ENCODE peak calls at places on chromosomes 16 and 17, in eight cellular contexts. One of them, this sample, is unnamed.

GRCh38 chr17:74272731-74273201 is 1.3 kb upstream of the DNAI2 start:
- DNase-seq in cerebellum: no peak
- DNase-seq in nephron progenitor cell: no peak
- DNase-seq in GM12878: no peak
- DNase-seq in CD8-positive, alpha-beta T cell: no peak
- DNase-seq in MCF 10A: no peak
- DNase-seq in ovary: no peak
- DNase-seq in fibroblast of the aortic adventitia: peak
- DNase-seq in this sample: no peak

GRCh38 chr16:17938546-17938945 is 398.0 kb downstream of the NPIPA8 start:
- DNase-seq in cerebellum: no peak
- DNase-seq in nephron progenitor cell: no peak
- DNase-seq in GM12878: no peak
- DNase-seq in CD8-positive, alpha-beta T cell: no peak
- DNase-seq in MCF 10A: no peak
- DNase-seq in ovary: no peak
- DNase-seq in fibroblast of the aortic adventitia: no peak
- DNase-seq in this sample: no peak

GRCh38 chr17:75154195-75155106 is at the start of gene JPT1:
- DNase-seq in cerebellum: peak
- DNase-seq in nephron progenitor cell: peak
- DNase-seq in GM12878: peak
- DNase-seq in CD8-positive, alpha-beta T cell: peak
- DNase-seq in MCF 10A: peak
- DNase-seq in ovary: peak
- DNase-seq in fibroblast of the aortic adventitia: peak
- DNase-seq in this sample: peak

GRCh38 chr16:68280160-68280559 is 15.8 kb downstream of the SLC7A6 start:
- DNase-seq in cerebellum: no peak
- DNase-seq in nephron progenitor cell: no peak
- DNase-seq in GM12878: no peak
- DNase-seq in CD8-positive, alpha-beta T cell: no peak
- DNase-seq in MCF 10A: no peak
- DNase-seq in ovary: no peak
- DNase-seq in fibroblast of the aortic adventitia: no peak
- DNase-seq in this sample: no peak

GRCh38 chr16:77877712-77878111 is 89.3 kb downstream of the VAT1L start:
- DNase-seq in cerebellum: no peak
- DNase-seq in nephron progenitor cell: no peak
- DNase-seq in GM12878: no peak
- DNase-seq in CD8-positive, alpha-beta T cell: no peak
- DNase-seq in MCF 10A: peak
- DNase-seq in ovary: no peak
- DNase-seq in fibroblast of the aortic adventitia: peak
- DNase-seq in this sample: no peak

GRCh38 chr16:89442990-89443726 is 47.2 kb downstream of the ANKRD11 start:
- DNase-seq in cerebellum: peak
- DNase-seq in nephron progenitor cell: peak
- DNase-seq in GM12878: no peak
- DNase-seq in CD8-positive, alpha-beta T cell: no peak
- DNase-seq in MCF 10A: peak
- DNase-seq in ovary: peak
- DNase-seq in fibroblast of the aortic adventitia: peak
- DNase-seq in this sample: no peak

GRCh38 chr17:50498021-50498874 is 10.0 kb upstream of the MYCBPAP start:
- DNase-seq in cerebellum: no peak
- DNase-seq in nephron progenitor cell: no peak
- DNase-seq in GM12878: no peak
- DNase-seq in CD8-positive, alpha-beta T cell: no peak
- DNase-seq in MCF 10A: peak
- DNase-seq in ovary: no peak
- DNase-seq in fibroblast of the aortic adventitia: no peak
- DNase-seq in this sample: no peak

GRCh38 chr17:27544350-27545131 is 86.4 kb upstream of the LGALS9 start:
- DNase-seq in cerebellum: no peak
- DNase-seq in nephron progenitor cell: no peak
- DNase-seq in GM12878: peak
- DNase-seq in CD8-positive, alpha-beta T cell: no peak
- DNase-seq in MCF 10A: peak
- DNase-seq in ovary: no peak
- DNase-seq in fibroblast of the aortic adventitia: no peak
- DNase-seq in this sample: peak

GRCh38 chr17:64357191-64357981 is 33.3 kb downstream of the PECAM1 start:
- DNase-seq in cerebellum: peak
- DNase-seq in nephron progenitor cell: no peak
- DNase-seq in GM12878: no peak
- DNase-seq in CD8-positive, alpha-beta T cell: no peak
- DNase-seq in MCF 10A: peak
- DNase-seq in ovary: no peak
- DNase-seq in fibroblast of the aortic adventitia: peak
- DNase-seq in this sample: no peak

GRCh38 chr17:58375811-58376210 is 23.8 kb upstream of the SUPT4H1 start:
- DNase-seq in cerebellum: no peak
- DNase-seq in nephron progenitor cell: no peak
- DNase-seq in GM12878: no peak
- DNase-seq in CD8-positive, alpha-beta T cell: no peak
- DNase-seq in MCF 10A: no peak
- DNase-seq in ovary: no peak
- DNase-seq in fibroblast of the aortic adventitia: no peak
- DNase-seq in this sample: no peak

GRCh38 chr17:45370949-45371413 is 54.2 kb upstream of the MAP3K14 start:
- DNase-seq in cerebellum: no peak
- DNase-seq in nephron progenitor cell: no peak
- DNase-seq in GM12878: no peak
- DNase-seq in CD8-positive, alpha-beta T cell: no peak
- DNase-seq in MCF 10A: peak
- DNase-seq in ovary: no peak
- DNase-seq in fibroblast of the aortic adventitia: no peak
- DNase-seq in this sample: no peak

GRCh38 chr16:67001726-67002125 is 13.3 kb downstream of the CES4A start:
- DNase-seq in cerebellum: no peak
- DNase-seq in nephron progenitor cell: no peak
- DNase-seq in GM12878: no peak
- DNase-seq in CD8-positive, alpha-beta T cell: no peak
- DNase-seq in MCF 10A: no peak
- DNase-seq in ovary: no peak
- DNase-seq in fibroblast of the aortic adventitia: no peak
- DNase-seq in this sample: no peak

GRCh38 chr16:51119576-51120288 is 31.3 kb downstream of the SALL1 start:
- DNase-seq in cerebellum: no peak
- DNase-seq in nephron progenitor cell: no peak
- DNase-seq in GM12878: no peak
- DNase-seq in CD8-positive, alpha-beta T cell: no peak
- DNase-seq in MCF 10A: no peak
- DNase-seq in ovary: no peak
- DNase-seq in fibroblast of the aortic adventitia: peak
- DNase-seq in this sample: no peak

GRCh38 chr17:79220715-79221291 is 146.2 kb downstream of the ENGASE start:
- DNase-seq in cerebellum: peak
- DNase-seq in nephron progenitor cell: peak
- DNase-seq in GM12878: no peak
- DNase-seq in CD8-positive, alpha-beta T cell: no peak
- DNase-seq in MCF 10A: no peak
- DNase-seq in ovary: no peak
- DNase-seq in fibroblast of the aortic adventitia: no peak
- DNase-seq in this sample: no peak

GRCh38 chr17:19867654-19868395 is at the start of gene ULK2:
- DNase-seq in cerebellum: peak
- DNase-seq in nephron progenitor cell: peak
- DNase-seq in GM12878: no peak
- DNase-seq in CD8-positive, alpha-beta T cell: peak
- DNase-seq in MCF 10A: peak
- DNase-seq in ovary: peak
- DNase-seq in fibroblast of the aortic adventitia: peak
- DNase-seq in this sample: peak

GRCh38 chr16:89393731-89394406 is 96.5 kb downstream of the ANKRD11 start:
- DNase-seq in cerebellum: no peak
- DNase-seq in nephron progenitor cell: no peak
- DNase-seq in GM12878: no peak
- DNase-seq in CD8-positive, alpha-beta T cell: no peak
- DNase-seq in MCF 10A: no peak
- DNase-seq in ovary: no peak
- DNase-seq in fibroblast of the aortic adventitia: peak
- DNase-seq in this sample: no peak

GRCh38 chr17:66713533-66714042 is 121.3 kb upstream of the CACNG5 start:
- DNase-seq in cerebellum: no peak
- DNase-seq in nephron progenitor cell: no peak
- DNase-seq in GM12878: peak
- DNase-seq in CD8-positive, alpha-beta T cell: no peak
- DNase-seq in MCF 10A: no peak
- DNase-seq in ovary: no peak
- DNase-seq in fibroblast of the aortic adventitia: no peak
- DNase-seq in this sample: no peak

GRCh38 chr16:86405319-86405718 is 105.0 kb upstream of the FOXF1 start:
- DNase-seq in cerebellum: no peak
- DNase-seq in nephron progenitor cell: no peak
- DNase-seq in GM12878: no peak
- DNase-seq in CD8-positive, alpha-beta T cell: no peak
- DNase-seq in MCF 10A: no peak
- DNase-seq in ovary: no peak
- DNase-seq in fibroblast of the aortic adventitia: no peak
- DNase-seq in this sample: no peak

GRCh38 chr17:74070374-74070773 is 133.1 kb upstream of the RPL38 start:
- DNase-seq in cerebellum: no peak
- DNase-seq in nephron progenitor cell: no peak
- DNase-seq in GM12878: no peak
- DNase-seq in CD8-positive, alpha-beta T cell: no peak
- DNase-seq in MCF 10A: no peak
- DNase-seq in ovary: no peak
- DNase-seq in fibroblast of the aortic adventitia: no peak
- DNase-seq in this sample: no peak

GRCh38 chr16:4865231-4865860 is 18.1 kb downstream of the UBN1 start:
- DNase-seq in cerebellum: no peak
- DNase-seq in nephron progenitor cell: no peak
- DNase-seq in GM12878: no peak
- DNase-seq in CD8-positive, alpha-beta T cell: no peak
- DNase-seq in MCF 10A: no peak
- DNase-seq in ovary: no peak
- DNase-seq in fibroblast of the aortic adventitia: no peak
- DNase-seq in this sample: no peak

GRCh38 chr16:56424404-56424765 is 960 bp downstream of the AMFR start:
- DNase-seq in cerebellum: no peak
- DNase-seq in nephron progenitor cell: no peak
- DNase-seq in GM12878: no peak
- DNase-seq in CD8-positive, alpha-beta T cell: no peak
- DNase-seq in MCF 10A: peak
- DNase-seq in ovary: no peak
- DNase-seq in fibroblast of the aortic adventitia: peak
- DNase-seq in this sample: no peak

GRCh38 chr17:2233441-2233947 is 70.1 kb downstream of the SMG6 start:
- DNase-seq in cerebellum: no peak
- DNase-seq in nephron progenitor cell: peak
- DNase-seq in GM12878: no peak
- DNase-seq in CD8-positive, alpha-beta T cell: no peak
- DNase-seq in MCF 10A: peak
- DNase-seq in ovary: no peak
- DNase-seq in fibroblast of the aortic adventitia: no peak
- DNase-seq in this sample: no peak

GRCh38 chr17:64259922-64260321 is 3.1 kb downstream of the TEX2 start:
- DNase-seq in cerebellum: no peak
- DNase-seq in nephron progenitor cell: no peak
- DNase-seq in GM12878: no peak
- DNase-seq in CD8-positive, alpha-beta T cell: no peak
- DNase-seq in MCF 10A: peak
- DNase-seq in ovary: no peak
- DNase-seq in fibroblast of the aortic adventitia: peak
- DNase-seq in this sample: no peak

GRCh38 chr16:30368122-30368791 is 2.0 kb downstream of the TBC1D10B start:
- DNase-seq in cerebellum: no peak
- DNase-seq in nephron progenitor cell: no peak
- DNase-seq in GM12878: no peak
- DNase-seq in CD8-positive, alpha-beta T cell: no peak
- DNase-seq in MCF 10A: peak
- DNase-seq in ovary: no peak
- DNase-seq in fibroblast of the aortic adventitia: peak
- DNase-seq in this sample: no peak

GRCh38 chr17:68248886-68249872 is 1.3 kb downstream of the AMZ2 start:
- DNase-seq in cerebellum: no peak
- DNase-seq in nephron progenitor cell: no peak
- DNase-seq in GM12878: no peak
- DNase-seq in CD8-positive, alpha-beta T cell: no peak
- DNase-seq in MCF 10A: no peak
- DNase-seq in ovary: no peak
- DNase-seq in fibroblast of the aortic adventitia: no peak
- DNase-seq in this sample: no peak

GRCh38 chr16:48044117-48044516 is 111.7 kb downstream of the ABCC12 start:
- DNase-seq in cerebellum: no peak
- DNase-seq in nephron progenitor cell: no peak
- DNase-seq in GM12878: no peak
- DNase-seq in CD8-positive, alpha-beta T cell: no peak
- DNase-seq in MCF 10A: no peak
- DNase-seq in ovary: no peak
- DNase-seq in fibroblast of the aortic adventitia: no peak
- DNase-seq in this sample: no peak

GRCh38 chr17:51563961-51564360 is 303.6 kb downstream of the UTP18 start:
- DNase-seq in cerebellum: no peak
- DNase-seq in nephron progenitor cell: no peak
- DNase-seq in GM12878: no peak
- DNase-seq in CD8-positive, alpha-beta T cell: no peak
- DNase-seq in MCF 10A: no peak
- DNase-seq in ovary: no peak
- DNase-seq in fibroblast of the aortic adventitia: no peak
- DNase-seq in this sample: no peak

GRCh38 chr17:43018008-43018853 is 4.0 kb downstream of the VAT1 start:
- DNase-seq in cerebellum: peak
- DNase-seq in nephron progenitor cell: peak
- DNase-seq in GM12878: no peak
- DNase-seq in CD8-positive, alpha-beta T cell: peak
- DNase-seq in MCF 10A: no peak
- DNase-seq in ovary: no peak
- DNase-seq in fibroblast of the aortic adventitia: no peak
- DNase-seq in this sample: no peak

GRCh38 chr16:53518550-53519416 is 15.8 kb upstream of the AKTIP start:
- DNase-seq in cerebellum: no peak
- DNase-seq in nephron progenitor cell: no peak
- DNase-seq in GM12878: peak
- DNase-seq in CD8-positive, alpha-beta T cell: peak
- DNase-seq in MCF 10A: no peak
- DNase-seq in ovary: no peak
- DNase-seq in fibroblast of the aortic adventitia: peak
- DNase-seq in this sample: peak

GRCh38 chr16:28981517-28981916 is 3.3 kb upstream of the LAT start:
- DNase-seq in cerebellum: no peak
- DNase-seq in nephron progenitor cell: peak
- DNase-seq in GM12878: no peak
- DNase-seq in CD8-positive, alpha-beta T cell: peak
- DNase-seq in MCF 10A: peak
- DNase-seq in ovary: no peak
- DNase-seq in fibroblast of the aortic adventitia: no peak
- DNase-seq in this sample: peak

GRCh38 chr16:8730335-8730915 is 56.0 kb downstream of the ABAT start:
- DNase-seq in cerebellum: peak
- DNase-seq in nephron progenitor cell: no peak
- DNase-seq in GM12878: no peak
- DNase-seq in CD8-positive, alpha-beta T cell: no peak
- DNase-seq in MCF 10A: peak
- DNase-seq in ovary: no peak
- DNase-seq in fibroblast of the aortic adventitia: no peak
- DNase-seq in this sample: no peak

GRCh38 chr16:23962001-23962400 is 126.2 kb downstream of the PRKCB start:
- DNase-seq in cerebellum: no peak
- DNase-seq in nephron progenitor cell: no peak
- DNase-seq in GM12878: no peak
- DNase-seq in CD8-positive, alpha-beta T cell: no peak
- DNase-seq in MCF 10A: no peak
- DNase-seq in ovary: no peak
- DNase-seq in fibroblast of the aortic adventitia: no peak
- DNase-seq in this sample: no peak

GRCh38 chr16:56355786-56356275 is 69.5 kb downstream of the AMFR start:
- DNase-seq in cerebellum: no peak
- DNase-seq in nephron progenitor cell: no peak
- DNase-seq in GM12878: no peak
- DNase-seq in CD8-positive, alpha-beta T cell: no peak
- DNase-seq in MCF 10A: no peak
- DNase-seq in ovary: peak
- DNase-seq in fibroblast of the aortic adventitia: no peak
- DNase-seq in this sample: no peak

GRCh38 chr16:90043526-90043925 is 24.3 kb upstream of the DBNDD1 start:
- DNase-seq in cerebellum: no peak
- DNase-seq in nephron progenitor cell: no peak
- DNase-seq in GM12878: no peak
- DNase-seq in CD8-positive, alpha-beta T cell: no peak
- DNase-seq in MCF 10A: no peak
- DNase-seq in ovary: no peak
- DNase-seq in fibroblast of the aortic adventitia: no peak
- DNase-seq in this sample: no peak